ENCODE peak calls at places on chromosomes 7 and 10, in four cellular contexts. U is astrocyte of the spinal cord, X is Peyer's patch, V is fibroblast of lung. B is an unnamed sample.

GRCh38 chr10:72665925-72666324 is 26.0 kb upstream of the MCU start:
- DNase-seq in V (peak), U (no peak), X (no peak), B (no peak)

GRCh38 chr7:97835296-97836138 is 36.7 kb downstream of the ASNS start:
- DNase-seq in X (peak), U (peak), V (peak), B (peak)

GRCh38 chr10:125024496-125025234 is 82.7 kb downstream of the ZRANB1 start:
- DNase-seq in X (no peak), U (no peak), V (no peak), B (no peak)

GRCh38 chr10:13787015-13787421 is 200.3 kb downstream of the PRPF18 start:
- DNase-seq in U (peak), X (peak), V (no peak), B (no peak)

GRCh38 chr7:75813084-75813483 is 522 bp downstream of the CCL24 start:
- DNase-seq in U (no peak), V (no peak), X (no peak), B (no peak)

GRCh38 chr7:130899638-130900401 is 165.8 kb upstream of the KLF14 start:
- DNase-seq in X (peak), V (no peak), U (no peak), B (no peak)

GRCh38 chr10:20993387-20994170 is 96.5 kb upstream of the NEBL start:
- DNase-seq in U (peak), X (no peak), V (peak), B (peak)

GRCh38 chr10:12660812-12661211 is 311.5 kb downstream of the CAMK1D start:
- DNase-seq in V (no peak), X (no peak), U (no peak), B (no peak)

GRCh38 chr10:62650411-62650810 is 154.1 kb upstream of the ADO start:
- DNase-seq in X (no peak), U (no peak), V (no peak), B (no peak)

GRCh38 chr7:104700336-104700735 is 313.7 kb upstream of the KMT2E start:
- DNase-seq in V (no peak), X (no peak), U (no peak), B (no peak)

GRCh38 chr7:103073989-103074518 is 542 bp downstream of the FBXL13 start:
- DNase-seq in V (no peak), X (no peak), U (no peak), B (no peak)

GRCh38 chr10:55631071-55631654 is 729.9 kb downstream of the ZWINT start:
- DNase-seq in V (peak), U (peak), X (peak), B (peak)

GRCh38 chr10:30080161-30080560 is 20.8 kb upstream of the JCAD start:
- DNase-seq in V (no peak), U (no peak), X (no peak), B (no peak)

GRCh38 chr7:114921636-114922150 is at the start of gene MDFIC:
- DNase-seq in V (no peak), U (no peak), X (peak), B (no peak)

GRCh38 chr7:77537595-77538185 is 595 bp downstream of the PTPN12 start:
- DNase-seq in V (peak), X (peak), U (no peak), B (no peak)

GRCh38 chr7:126792501-126792900 is 460.2 kb downstream of the GRM8 start:
- DNase-seq in V (no peak), U (no peak), X (no peak), B (no peak)

GRCh38 chr7:22001345-22002004 is 55.8 kb upstream of the CDCA7L start:
- DNase-seq in X (no peak), V (peak), U (peak), B (peak)

GRCh38 chr7:138515001-138515528 is 55.0 kb downstream of the TRIM24 start:
- DNase-seq in V (no peak), U (no peak), X (no peak), B (no peak)

GRCh38 chr10:131178956-131179355 is 132.6 kb downstream of the TCERG1L start:
- DNase-seq in X (peak), U (no peak), V (no peak), B (no peak)

GRCh38 chr7:134602921-134603394 is 43.7 kb upstream of the BPGM start:
- DNase-seq in U (peak), V (peak), X (peak), B (no peak)

GRCh38 chr7:79114875-79115274 is 338.6 kb downstream of the MAGI2 start:
- DNase-seq in X (no peak), U (no peak), V (no peak), B (no peak)

GRCh38 chr7:107969856-107970255 is 33.1 kb downstream of the LAMB1 start:
- DNase-seq in U (no peak), X (no peak), V (no peak), B (no peak)

GRCh38 chr10:97861351-97861750 is 11.7 kb downstream of the GOLGA7B start:
- DNase-seq in U (peak), V (peak), X (no peak), B (no peak)

GRCh38 chr7:156920076-156920475 is 27.1 kb upstream of the LMBR1 start:
- DNase-seq in U (no peak), V (no peak), X (peak), B (no peak)

GRCh38 chr10:73304876-73305275 is 52.4 kb upstream of the MRPS16 start:
- DNase-seq in U (no peak), X (no peak), V (no peak), B (no peak)

GRCh38 chr10:52316500-52316899 is 2.4 kb downstream of the DKK1 start:
- DNase-seq in X (no peak), V (no peak), U (no peak), B (no peak)

GRCh38 chr7:66886152-66886551 is 34.9 kb upstream of the TMEM248 start:
- DNase-seq in U (no peak), X (no peak), V (no peak), B (no peak)

GRCh38 chr7:37440738-37441404 is 7.8 kb downstream of the ELMO1 start:
- DNase-seq in V (no peak), X (no peak), U (no peak), B (no peak)

GRCh38 chr7:21912305-21912704 is 33.4 kb downstream of the CDCA7L start:
- DNase-seq in V (peak), U (peak), X (no peak), B (peak)

GRCh38 chr7:101564778-101565211 is 64.3 kb downstream of the MYL10 start:
- DNase-seq in U (no peak), X (peak), V (no peak), B (no peak)

GRCh38 chr7:25075459-25075858 is 49.6 kb downstream of the CYCS start:
- DNase-seq in U (no peak), X (no peak), V (no peak), B (no peak)

GRCh38 chr7:20220293-20220755 is 3.1 kb upstream of the MACC1 start:
- DNase-seq in V (peak), X (no peak), U (no peak), B (no peak)

GRCh38 chr7:104341545-104341944 is 13.1 kb downstream of the LHFPL3 start:
- DNase-seq in V (no peak), X (no peak), U (no peak), B (no peak)

GRCh38 chr7:88337556-88337955 is 30.9 kb upstream of the STEAP4 start:
- DNase-seq in U (peak), X (no peak), V (peak), B (peak)

GRCh38 chr7:98163704-98164478 is 47.3 kb upstream of the BHLHA15 start:
- DNase-seq in V (peak), U (peak), X (peak), B (no peak)

GRCh38 chr7:108282427-108282996 is 152.4 kb upstream of the LAMB4 start:
- DNase-seq in V (no peak), U (no peak), X (no peak), B (no peak)

GRCh38 chr7:33677556-33677955 is 227.8 kb upstream of the BMPER start:
- DNase-seq in X (no peak), U (peak), V (peak), B (no peak)
- H3K4me3 ChIP-seq in X (no peak), U (no peak), V (no peak), B (no peak)

DNA sequence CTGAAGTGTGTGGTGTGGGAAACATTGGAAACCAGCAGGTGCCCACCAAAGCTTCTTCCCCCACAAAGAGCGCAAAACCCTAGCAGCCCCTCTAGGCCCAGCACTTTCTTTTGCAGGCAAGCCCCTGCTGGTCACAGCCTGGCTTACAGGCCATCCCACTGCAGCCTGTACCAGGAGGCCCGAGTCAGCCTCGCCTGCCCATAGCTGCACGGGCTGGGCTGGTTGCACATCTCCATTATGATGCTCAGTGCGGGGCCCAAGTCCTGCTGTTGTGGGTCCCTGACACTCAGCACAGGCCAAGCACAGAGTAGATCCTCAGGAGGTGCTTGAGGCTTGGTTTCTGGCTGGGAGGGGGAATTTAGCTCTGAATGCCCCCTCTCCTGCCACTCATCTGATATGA is 8.0 kb downstream of the CDHR1 start:
- DNase-seq in U (no peak), X (no peak), V (no peak), B (no peak)
- TF ChIP-seq CTCF in U (no peak), X (no peak), V (no peak), B (no peak)

GRCh38 chr7:140655511-140656408 is 15.1 kb upstream of the DENND2A start:
- DNase-seq in X (peak), V (no peak), U (no peak), B (no peak)

GRCh38 chr7:140654109-140654387 is 13.4 kb upstream of the DENND2A start:
- DNase-seq in X (no peak), U (no peak), V (no peak), B (no peak)

GRCh38 chr7:140654661-140655060 is 14.0 kb upstream of the DENND2A start:
- DNase-seq in V (no peak), U (no peak), X (no peak), B (no peak)

GRCh38 chr7:140659727-140660396 is 12.9 kb upstream of the ADCK2 start:
- DNase-seq in X (no peak), U (no peak), V (peak), B (no peak)

GRCh38 chr7:140656548-140657515 is 15.9 kb upstream of the ADCK2 start:
- DNase-seq in U (peak), V (peak), X (peak), B (no peak)
- H3K4me3 ChIP-seq in U (no peak), V (peak), X (no peak), B (no peak)

GRCh38 chr10:128211953-128212727 is 85.9 kb upstream of the MKI67 start:
- DNase-seq in V (peak), U (peak), X (peak), B (peak)

GRCh38 chr10:128206676-128207075 is 80.5 kb upstream of the MKI67 start:
- DNase-seq in X (no peak), U (no peak), V (no peak), B (no peak)

GRCh38 chr10:128209862-128210214 is 83.6 kb upstream of the MKI67 start:
- DNase-seq in X (no peak), V (no peak), U (no peak), B (no peak)

GRCh38 chr10:128210215-128211063 is 84.2 kb upstream of the MKI67 start:
- DNase-seq in X (peak), U (peak), V (peak), B (no peak)

GRCh38 chr10:128211064-128211504 is 84.9 kb upstream of the MKI67 start:
- DNase-seq in V (no peak), X (no peak), U (no peak), B (no peak)
- TF ChIP-seq CTCF in V (no peak), X (no peak), U (no peak), B (no peak)

GRCh38 chr10:44049301-44050015 is 335.4 kb downstream of the CXCL12 start:
- DNase-seq in X (no peak), U (no peak), V (no peak), B (no peak)

GRCh38 chr10:44054046-44054445 is 330.9 kb downstream of the CXCL12 start:
- DNase-seq in U (no peak), X (no peak), V (no peak), B (no peak)

GRCh38 chr10:44051091-44051490 is 333.8 kb downstream of the CXCL12 start:
- DNase-seq in V (no peak), X (no peak), U (no peak), B (no peak)

GRCh38 chr10:44053391-44053790 is 331.5 kb downstream of the CXCL12 start:
- DNase-seq in V (no peak), U (no peak), X (no peak), B (no peak)

GRCh38 chr10:44051584-44052385 is 333.1 kb downstream of the CXCL12 start:
- DNase-seq in U (peak), V (peak), X (no peak), B (peak)
- H3K4me3 ChIP-seq in U (no peak), V (no peak), X (no peak), B (no peak)

GRCh38 chr10:69407621-69408301 is 9.0 kb downstream of the TACR2 start:
- DNase-seq in U (no peak), V (no peak), X (peak), B (no peak)
- TF ChIP-seq CTCF in U (peak), V (no peak), X (peak), B (peak)